ENCODE peak calls at places on chromosomes 12 and 14, in five cellular contexts. K is CD8-positive, alpha-beta T cell; R is HFFc6; W is foreskin fibroblast; I is fibroblast of mammary gland. D is an unnamed sample.

GRCh38 chr12:5963515-5963914 is 18.5 kb upstream of the ANO2 start:
- DNase-seq in K (no peak), R (no peak), W (no peak), I (no peak), D (no peak)

GRCh38 chr14:69879175-69880047 is at the start of gene SMOC1:
- DNase-seq in K (no peak), R (no peak), W (peak; percentile 48), I (peak; percentile 76), D (peak; percentile 78)

GRCh38 chr12:89566615-89567014 is 40.8 kb upstream of the POC1B start:
- DNase-seq in K (no peak), R (peak; percentile 46), W (peak; percentile 40), I (peak; percentile 35), D (no peak)

GRCh38 chr14:22849212-22849819 is 12.9 kb downstream of the MMP14 start:
- DNase-seq in K (no peak), R (no peak), W (peak; percentile 77), I (peak; percentile 87), D (no peak)

GRCh38 chr12:12115531-12115930 is 44.8 kb downstream of the BCL2L14 start:
- DNase-seq in K (no peak), R (no peak), W (no peak), I (no peak), D (no peak)

GRCh38 chr14:91374897-91375747 is 42.5 kb downstream of the CCDC88C start:
- DNase-seq in K (peak; percentile 63), R (no peak), W (no peak), I (no peak), D (no peak)

GRCh38 chr14:103500148-103500990 is 22.3 kb downstream of the CKB start:
- DNase-seq in K (peak; percentile 79), R (peak; percentile 74), W (peak; percentile 78), I (peak; percentile 84), D (peak; percentile 72)

GRCh38 chr12:122048156-122048555 is 26.5 kb downstream of the BCL7A start:
- DNase-seq in K (no peak), R (peak; percentile 15), W (no peak), I (no peak), D (no peak)

GRCh38 chr14:95303552-95303951 is 16.2 kb downstream of the CLMN start:
- DNase-seq in K (no peak), R (no peak), W (no peak), I (no peak), D (no peak)

GRCh38 chr12:107369679-107370078 is 276.3 kb upstream of the CRY1 start:
- DNase-seq in K (no peak), R (no peak), W (no peak), I (no peak), D (no peak)

GRCh38 chr14:23644919-23645336 is 8.8 kb downstream of the DHRS2 start:
- DNase-seq in K (no peak), R (no peak), W (no peak), I (no peak), D (no peak)

GRCh38 chr12:47734725-47735480 is 9.6 kb upstream of the ENDOU start:
- DNase-seq in K (no peak), R (no peak), W (no peak), I (no peak), D (no peak)

GRCh38 chr12:45322810-45323209 is 106.9 kb downstream of the ANO6 start:
- DNase-seq in K (no peak), R (no peak), W (no peak), I (no peak), D (no peak)

GRCh38 chr12:9071518-9071917 is 44.2 kb downstream of the A2M start:
- DNase-seq in K (no peak), R (no peak), W (no peak), I (no peak), D (no peak)

GRCh38 chr14:51564986-51565604 is 86.6 kb upstream of the FRMD6 start:
- DNase-seq in K (no peak), R (no peak), W (no peak), I (no peak), D (no peak)

GRCh38 chr12:75550401-75550851 is 39.0 kb upstream of the KRR1 start:
- DNase-seq in K (no peak), R (no peak), W (no peak), I (no peak), D (no peak)

GRCh38 chr12:132478845-132479244 is 11.1 kb upstream of the FBRSL1 start:
- DNase-seq in K (no peak), R (no peak), W (no peak), I (no peak), D (no peak)
- TF ChIP-seq CTCF in K (no peak), R (peak; percentile 43), W (no peak), I (no peak), D (no peak)

GRCh38 chr12:130162771-130163460 is 652 bp downstream of the FZD10 start:
- DNase-seq in K (no peak), R (no peak), W (no peak), I (no peak), D (no peak)

GRCh38 chr12:130164931-130165330 is 2.7 kb downstream of the FZD10 start:
- DNase-seq in K (no peak), R (no peak), W (no peak), I (no peak), D (no peak)

GRCh38 chr12:130164216-130164542 is 1.9 kb downstream of the FZD10 start:
- DNase-seq in K (no peak), R (no peak), W (no peak), I (no peak), D (no peak)

GRCh38 chr12:130162267-130162666 is at the start of gene FZD10:
- DNase-seq in K (no peak), R (no peak), W (no peak), I (peak; percentile 6), D (peak; percentile 35)

DNA sequence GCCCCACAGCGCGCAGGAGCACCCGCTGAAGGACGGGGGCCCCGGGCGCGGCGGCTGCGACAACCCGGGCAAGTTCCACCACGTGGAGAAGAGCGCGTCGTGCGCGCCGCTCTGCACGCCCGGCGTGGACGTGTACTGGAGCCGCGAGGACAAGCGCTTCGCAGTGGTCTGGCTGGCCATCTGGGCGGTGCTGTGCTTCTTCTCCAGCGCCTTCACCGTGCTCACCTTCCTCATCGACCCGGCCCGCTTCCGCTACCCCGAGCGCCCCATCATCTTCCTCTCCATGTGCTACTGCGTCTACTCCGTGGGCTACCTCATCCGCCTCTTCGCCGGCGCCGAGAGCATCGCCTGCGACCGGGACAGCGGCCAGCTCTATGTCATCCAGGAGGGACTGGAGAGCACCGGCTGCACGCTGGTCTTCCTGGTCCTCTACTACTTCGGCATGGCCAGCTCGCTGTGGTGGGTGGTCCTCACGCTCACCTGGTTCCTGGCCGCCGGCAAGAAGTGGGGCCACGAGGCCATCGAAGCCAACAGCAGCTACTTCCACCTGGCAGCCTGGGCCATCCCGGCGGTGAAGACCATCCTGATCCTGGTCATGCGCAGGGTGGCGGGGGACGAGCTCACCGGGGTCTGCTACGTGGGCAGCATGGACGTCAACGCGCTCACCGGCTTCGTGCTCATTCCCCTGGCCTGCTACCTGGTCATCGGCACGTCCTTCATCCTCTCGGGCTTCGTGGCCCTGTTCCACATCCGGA is 1.4 kb downstream of the FZD10 start:
- DNase-seq in K (no peak), R (no peak), W (no peak), I (no peak), D (no peak)
- TF ChIP-seq CTCF in K (no peak), R (no peak), W (no peak), I (no peak), D (no peak)

GRCh38 chr12:123436017-123436964 is at the start of gene RILPL2:
- DNase-seq in K (peak; percentile 92), R (peak; percentile 87), W (peak; percentile 87), I (peak; percentile 74), D (peak; percentile 68)
- TF ChIP-seq CTCF in K (no peak), R (peak; percentile 31), W (no peak), I (no peak), D (no peak)

GRCh38 chr12:67070307-67070600 is 198.9 kb upstream of the CAND1 start:
- DNase-seq in K (no peak), R (no peak), W (no peak), I (no peak), D (no peak)

GRCh38 chr12:67070604-67071003 is 198.6 kb upstream of the CAND1 start:
- DNase-seq in K (no peak), R (no peak), W (no peak), I (no peak), D (no peak)

GRCh38 chr12:67068204-67068731 is 200.9 kb upstream of the CAND1 start:
- DNase-seq in K (no peak), R (no peak), W (no peak), I (no peak), D (no peak)

GRCh38 chr12:67068773-67069450 is 200.2 kb upstream of the CAND1 start:
- DNase-seq in K (peak; percentile 33), R (no peak), W (peak; percentile 29), I (peak; percentile 12), D (peak; percentile 50)

GRCh38 chr12:67069451-67070306 is 199.5 kb upstream of the CAND1 start:
- DNase-seq in K (no peak), R (no peak), W (no peak), I (no peak), D (peak; percentile 41)
- TF ChIP-seq CTCF in K (no peak), R (no peak), W (no peak), I (no peak), D (peak; percentile 31)

DNA sequence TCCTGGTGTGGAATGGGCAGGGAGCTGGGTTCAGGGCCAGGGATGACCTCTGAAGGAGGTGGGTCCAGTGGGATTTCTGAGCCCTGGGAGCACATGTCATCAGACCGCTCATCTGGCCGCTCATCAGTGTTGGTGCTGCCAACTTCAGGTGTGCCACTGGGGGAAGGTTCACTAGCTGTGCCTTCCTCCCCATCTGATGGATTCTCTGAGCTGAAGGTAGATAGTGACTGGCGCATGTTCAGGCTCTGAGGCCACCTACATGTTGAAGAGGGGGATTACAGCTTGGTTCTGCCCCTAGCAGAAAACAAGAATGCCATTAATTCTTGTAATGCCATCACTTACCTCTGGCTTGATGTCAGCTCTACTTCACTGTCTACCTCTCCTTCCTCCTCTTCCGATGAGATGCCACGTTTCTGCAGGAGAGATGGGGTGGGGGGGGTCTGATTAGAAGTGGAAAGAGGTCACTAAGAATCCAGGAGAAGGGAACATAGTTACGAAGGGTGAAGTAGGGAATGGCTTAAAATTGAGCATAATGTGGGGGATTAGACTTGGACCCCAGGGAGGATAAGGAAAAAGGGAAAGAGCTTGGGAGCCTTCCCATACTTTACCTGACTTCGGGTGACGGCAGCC is 17.2 kb downstream of the MAP3K12 start:
- DNase-seq in K (peak; percentile 34), R (no peak), W (no peak), I (no peak), D (no peak)
- TF ChIP-seq CTCF in K (peak; percentile 34), R (peak; percentile 61), W (peak; percentile 11), I (peak; percentile 30), D (peak; percentile 32)